ENCODE peak calls at places on chromosomes 1 and 21, in six cellular contexts. T, F, K, I, Z and D are unnamed samples.

GRCh38 chr1:165616054-165616612 is 14.9 kb upstream of the MGST3 start:
- DNase-seq in F (no peak), T (no peak), I (no peak), K (no peak), Z (no peak), D (no peak)

GRCh38 chr21:15192243-15192642 is 127.4 kb upstream of the NRIP1 start:
- DNase-seq in Z (no peak), T (no peak), F (no peak), I (no peak), K (no peak), D (no peak)

GRCh38 chr1:237737448-237737847 is 153.3 kb downstream of the ZP4 start:
- DNase-seq in K (no peak), Z (no peak), I (no peak), F (no peak), T (no peak), D (no peak)

GRCh38 chr1:38584408-38585037 is 275.0 kb downstream of the RRAGC start:
- DNase-seq in I (no peak), T (no peak), F (peak; percentile 44), K (no peak), Z (peak; percentile 47), D (no peak)

GRCh38 chr1:41762251-41762650 is 156.5 kb downstream of the HIVEP3 start:
- DNase-seq in Z (no peak), F (peak; percentile 84), I (no peak), T (no peak), K (no peak), D (no peak)

GRCh38 chr1:231049121-231049979 is 9.3 kb upstream of the FAM89A start:
- DNase-seq in F (no peak), I (no peak), K (no peak), T (no peak), Z (peak; percentile 64), D (no peak)

GRCh38 chr1:111672338-111672737 is 52.7 kb downstream of the RAP1A start:
- DNase-seq in F (no peak), I (no peak), K (no peak), T (no peak), Z (no peak), D (no peak)

GRCh38 chr1:44803312-44804095 is 3.3 kb downstream of the PLK3 start:
- DNase-seq in T (no peak), I (no peak), Z (no peak), K (no peak), F (peak; percentile 39), D (no peak)

GRCh38 chr1:3292051-3292722 is 162.3 kb upstream of the ARHGEF16 start:
- DNase-seq in Z (no peak), K (no peak), T (no peak), F (no peak), I (no peak), D (no peak)

GRCh38 chr1:63795455-63795854 is 21.6 kb downstream of the ROR1 start:
- DNase-seq in T (no peak), F (no peak), Z (no peak), I (no peak), K (no peak), D (no peak)

GRCh38 chr1:86733340-86733739 is 29.0 kb downstream of the SH3GLB1 start:
- DNase-seq in K (no peak), Z (no peak), T (no peak), I (no peak), F (no peak), D (no peak)

GRCh38 chr1:33032126-33032869 is 4.4 kb downstream of the AK2 start:
- DNase-seq in I (no peak), T (no peak), Z (no peak), F (no peak), K (no peak), D (no peak)

GRCh38 chr1:246705368-246705767 is 18.8 kb upstream of the SCCPDH start:
- DNase-seq in Z (no peak), I (no peak), T (no peak), F (no peak), K (no peak), D (no peak)

GRCh38 chr1:233294991-233295774 is at the start of gene PCNX2:
- DNase-seq in K (peak; percentile 77), F (peak; percentile 90), I (peak; percentile 91), Z (peak; percentile 33), T (peak; percentile 60), D (peak; percentile 84)

GRCh38 chr1:227465256-227465655 is 98.1 kb upstream of the ZNF678 start:
- DNase-seq in Z (no peak), I (peak; percentile 78), T (no peak), F (peak; percentile 72), K (no peak), D (no peak)
- TF ChIP-seq CTCF in Z (peak; percentile 41), I (peak; percentile 60), T (no peak), F (peak; percentile 67), K (no peak), D (no peak)

GRCh38 chr1:2046225-2046917 is 3.8 kb upstream of the PRKCZ start:
- DNase-seq in T (peak; percentile 88), K (no peak), I (peak; percentile 92), F (peak; percentile 98), Z (peak; percentile 88), D (peak; percentile 75)
- TF ChIP-seq CTCF in T (peak; percentile 71), K (peak; percentile 58), I (peak; percentile 84), F (peak; percentile 95), Z (peak; percentile 97), D (peak; percentile 90)

DNA sequence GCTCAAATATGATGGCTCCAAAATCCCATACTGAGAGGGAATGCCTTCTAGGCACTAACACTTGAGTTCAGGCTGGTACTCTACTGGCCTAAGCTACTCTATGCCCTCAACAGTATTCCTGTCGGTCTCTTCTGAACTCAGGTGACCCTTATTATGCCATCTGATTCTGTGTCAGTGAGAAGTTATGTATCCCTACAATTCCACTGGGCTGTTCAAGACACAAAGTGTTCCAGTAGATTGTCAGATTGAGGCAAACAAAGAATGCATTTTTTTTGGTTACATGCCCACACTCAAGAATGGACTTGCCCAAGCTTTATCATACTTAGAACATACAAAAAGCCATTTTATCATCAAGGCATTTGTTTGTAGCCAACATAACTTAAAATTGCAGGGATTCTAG is 553.8 kb upstream of the PRMT6 start:
- DNase-seq in Z (no peak), I (no peak), F (no peak), T (no peak), K (no peak), D (no peak)
- TF ChIP-seq CTCF in Z (no peak), I (no peak), F (no peak), T (no peak), K (no peak), D (no peak)

GRCh38 chr1:248681651-248682050 is 20.9 kb downstream of the OR14I1 start:
- DNase-seq in F (no peak), Z (no peak), T (no peak), K (no peak), I (no peak), D (no peak)

GRCh38 chr1:248691567-248692155 is 10.9 kb downstream of the OR14I1 start:
- DNase-seq in I (no peak), T (no peak), K (no peak), Z (peak; percentile 84), F (no peak), D (no peak)

GRCh38 chr1:248688527-248689298 is 13.9 kb downstream of the OR14I1 start:
- DNase-seq in K (no peak), F (no peak), T (no peak), Z (no peak), I (no peak), D (peak; percentile 37)

DNA sequence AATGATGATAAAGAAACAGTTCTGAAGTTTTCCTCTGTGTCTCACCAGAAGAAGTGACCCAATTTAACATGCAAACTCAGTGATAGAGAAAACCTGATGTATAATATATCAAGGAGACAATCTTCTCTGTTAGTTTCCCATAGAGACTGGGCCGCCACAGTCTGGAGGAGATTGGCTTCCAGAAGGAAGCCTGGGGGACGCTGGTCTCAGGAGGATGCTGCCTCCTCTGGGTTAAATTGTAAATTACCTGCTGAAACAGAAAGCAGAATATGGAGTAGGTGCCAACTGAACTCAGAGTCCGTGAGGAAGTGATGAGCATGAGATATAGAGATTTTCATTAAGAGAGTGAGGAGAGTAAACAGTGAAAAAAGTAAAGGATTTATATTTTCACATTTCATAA is 15.8 kb downstream of the OR14I1 start:
- DNase-seq in I (no peak), T (no peak), Z (no peak), K (peak; percentile 73), F (no peak), D (peak; percentile 53)
- TF ChIP-seq CTCF in I (no peak), T (no peak), Z (peak; percentile 50), K (peak; percentile 78), F (no peak), D (peak; percentile 59)